ENCODE peak calls at places on chromosomes 13 and 19, in five cellular contexts. R, Y, N, H and C are unnamed samples.

GRCh38 chr19:19342086-19343015 is 21.7 kb downstream of the MAU2 start:
- DNase-seq in R (peak), Y (peak), N (peak), H (peak), C (peak)

GRCh38 chr13:40064154-40064713 is 408.8 kb downstream of the COG6 start:
- DNase-seq in R (no peak), Y (no peak), N (no peak), H (no peak), C (peak)

GRCh38 chr13:97108535-97108910 is 113.6 kb upstream of the MBNL2 start:
- DNase-seq in R (no peak), Y (no peak), N (no peak), H (no peak), C (no peak)

GRCh38 chr19:10915511-10916091 is 12.8 kb downstream of the YIPF2 start:
- DNase-seq in R (peak), Y (no peak), N (peak), H (no peak), C (peak)

GRCh38 chr13:114161644-114162532 is 17.2 kb upstream of the CFAP97D2 start:
- DNase-seq in R (no peak), Y (no peak), N (no peak), H (no peak), C (no peak)

GRCh38 chr19:42386974-42387707 is 3.0 kb downstream of the CNFN start:
- DNase-seq in R (peak), Y (peak), N (peak), H (no peak), C (peak)

GRCh38 chr13:98542568-98543379 is 34.1 kb downstream of the STK24 start:
- DNase-seq in R (no peak), Y (no peak), N (no peak), H (no peak), C (no peak)

GRCh38 chr19:29680447-29680846 is 15.2 kb downstream of the PLEKHF1 start:
- DNase-seq in R (no peak), Y (no peak), N (no peak), H (no peak), C (no peak)

GRCh38 chr13:21326155-21327030 is 132.7 kb downstream of the ZDHHC20 start:
- DNase-seq in R (peak), Y (peak), N (peak), H (peak), C (peak)

GRCh38 chr13:33322965-33323668 is 37.6 kb upstream of the STARD13 start:
- DNase-seq in R (no peak), Y (no peak), N (no peak), H (no peak), C (no peak)

GRCh38 chr19:35899547-35900214 is 659 bp downstream of the NFKBID start:
- DNase-seq in R (peak), Y (peak), N (peak), H (no peak), C (peak)

GRCh38 chr19:17370026-17370587 is 7.0 kb downstream of the PLVAP start:
- DNase-seq in R (peak), Y (no peak), N (no peak), H (no peak), C (peak)

GRCh38 chr19:1774999-1775772 is 21.9 kb downstream of the ONECUT3 start:
- DNase-seq in R (peak), Y (no peak), N (peak), H (peak), C (peak)

GRCh38 chr13:23618341-23618740 is 48.1 kb downstream of the TNFRSF19 start:
- DNase-seq in R (peak), Y (no peak), N (no peak), H (no peak), C (peak)

GRCh38 chr19:48359123-48359522 is 4.6 kb downstream of the TMEM143 start:
- DNase-seq in R (no peak), Y (no peak), N (no peak), H (no peak), C (no peak)
- H2BK12ac ChIP-seq in R (no peak), Y (no peak), N (no peak), H (no peak), C (no peak)

GRCh38 chr19:4052993-4053422 is 13.7 kb downstream of the ZBTB7A start:
- DNase-seq in R (no peak), Y (no peak), N (no peak), H (no peak), C (no peak)

GRCh38 chr19:4052114-4052992 is 14.3 kb downstream of the ZBTB7A start:
- DNase-seq in R (no peak), Y (no peak), N (no peak), H (no peak), C (no peak)

GRCh38 chr19:4055209-4055552 is 11.5 kb downstream of the ZBTB7A start:
- DNase-seq in R (no peak), Y (no peak), N (no peak), H (no peak), C (no peak)

GRCh38 chr19:4054471-4055208 is 12.1 kb downstream of the ZBTB7A start:
- DNase-seq in R (no peak), Y (no peak), N (no peak), H (no peak), C (no peak)

GRCh38 chr19:4053423-4054324 is 13.0 kb downstream of the ZBTB7A start:
- DNase-seq in R (no peak), Y (no peak), N (no peak), H (no peak), C (no peak)
- H2BK12ac ChIP-seq in R (no peak), Y (peak), N (no peak), H (peak), C (no peak)

GRCh38 chr19:3153286-3154230 is 17.7 kb downstream of the GNA15 start:
- DNase-seq in R (no peak), Y (no peak), N (no peak), H (no peak), C (no peak)

GRCh38 chr19:3159565-3159964 is 19.0 kb upstream of the S1PR4 start:
- DNase-seq in R (no peak), Y (no peak), N (no peak), H (no peak), C (no peak)

GRCh38 chr19:3154957-3155736 is 19.3 kb downstream of the GNA15 start:
- DNase-seq in R (peak), Y (no peak), N (no peak), H (no peak), C (peak)

GRCh38 chr19:3160219-3160618 is 18.4 kb upstream of the S1PR4 start:
- DNase-seq in R (no peak), Y (no peak), N (no peak), H (no peak), C (no peak)

GRCh38 chr19:3157096-3157845 is 21.3 kb upstream of the S1PR4 start:
- DNase-seq in R (no peak), Y (no peak), N (no peak), H (no peak), C (no peak)
- H2BK12ac ChIP-seq in R (no peak), Y (no peak), N (no peak), H (peak), C (peak)

DNA sequence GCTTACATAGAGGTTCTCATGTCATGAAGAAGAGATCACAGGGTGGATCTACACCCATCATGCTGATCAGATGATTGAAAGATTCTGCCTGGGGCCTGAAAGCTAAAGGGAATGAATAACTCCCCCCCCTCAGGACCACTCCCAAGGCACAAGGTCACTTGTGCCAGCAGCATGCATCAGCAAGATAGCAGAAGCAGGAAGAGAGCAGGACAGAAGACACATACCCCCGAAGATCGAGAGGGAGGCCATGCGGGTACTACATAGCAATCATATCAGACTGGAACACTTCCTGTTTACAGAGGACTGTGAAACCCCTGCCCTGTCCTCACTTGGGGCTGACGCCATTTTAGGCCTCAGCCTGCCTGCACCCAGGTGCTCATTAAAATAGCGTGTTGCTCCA is 143.2 kb upstream of the EDNRB start:
- DNase-seq in R (peak), Y (no peak), N (no peak), H (no peak), C (no peak)
- H2BK12ac ChIP-seq in R (peak), Y (no peak), N (no peak), H (no peak), C (no peak)

GRCh38 chr19:39659791-39660190 is 4.1 kb downstream of the LGALS16 start:
- DNase-seq in R (no peak), Y (no peak), N (no peak), H (no peak), C (no peak)
- H2BK12ac ChIP-seq in R (no peak), Y (no peak), N (no peak), H (no peak), C (no peak)

DNA sequence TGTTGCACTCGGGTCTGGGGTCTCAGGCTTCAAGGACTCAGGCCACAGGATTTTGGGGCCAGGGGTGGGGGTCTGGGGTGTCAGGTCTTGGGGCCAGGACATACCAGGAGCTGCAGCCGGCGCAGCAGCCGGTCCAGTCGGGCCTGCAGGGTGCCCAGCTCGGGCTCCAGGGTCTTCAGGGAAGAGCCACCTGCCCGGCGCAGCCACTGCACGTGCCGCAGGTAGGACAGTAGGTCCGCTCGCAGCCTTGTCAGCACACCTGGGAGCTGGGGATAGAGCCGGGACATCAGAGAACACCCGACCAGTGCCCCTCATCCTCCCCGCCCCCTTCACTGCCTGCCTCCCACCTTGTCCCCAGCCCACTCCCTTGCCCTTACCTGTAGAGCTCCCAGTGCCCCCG is 2.2 kb downstream of the IL11 start:
- DNase-seq in R (no peak), Y (no peak), N (no peak), H (no peak), C (no peak)
- H2BK12ac ChIP-seq in R (no peak), Y (no peak), N (no peak), H (peak), C (no peak)